ENCODE peak calls at places on chromosomes 5 and 9, in four cellular contexts. Q, T, D and X are unnamed samples.

GRCh38 chr5:179413711-179414458 is 68.6 kb upstream of the ADAMTS2 start:
- DNase-seq in Q (no peak), D (no peak), T (no peak), X (no peak)

GRCh38 chr9:91085499-91086291 is 276.0 kb downstream of the AUH start:
- DNase-seq in D (no peak), T (no peak), Q (no peak), X (no peak)

GRCh38 chr9:78316151-78316892 is 19.4 kb downstream of the PSAT1 start:
- DNase-seq in D (no peak), T (no peak), Q (no peak), X (no peak)

GRCh38 chr9:107969727-107970126 is 480.2 kb upstream of the KLF4 start:
- DNase-seq in T (no peak), D (no peak), Q (no peak), X (no peak)

GRCh38 chr5:169862348-169862905 is 117.9 kb downstream of the INSYN2B start:
- DNase-seq in D (no peak), T (no peak), Q (peak), X (peak)

GRCh38 chr5:83450840-83451239 is 20.7 kb upstream of the VCAN start:
- DNase-seq in Q (no peak), D (no peak), T (no peak), X (no peak)

GRCh38 chr5:66967826-66968262 is 228.8 kb downstream of the CD180 start:
- DNase-seq in T (no peak), D (no peak), Q (peak), X (no peak)

GRCh38 chr9:80954521-80954920 is 734.8 kb downstream of the TLE1 start:
- DNase-seq in Q (peak), D (no peak), T (no peak), X (no peak)

GRCh38 chr5:137619191-137619870 is 116.6 kb downstream of the KLHL3 start:
- DNase-seq in T (peak), Q (peak), D (peak), X (peak)

GRCh38 chr5:18566671-18567070 is 932.4 kb downstream of the TAF11L14 start:
- DNase-seq in T (no peak), D (no peak), Q (no peak), X (no peak)

GRCh38 chr5:159032656-159033350 is 66.9 kb downstream of the EBF1 start:
- DNase-seq in Q (no peak), D (no peak), T (no peak), X (no peak)
- H3K4me3 ChIP-seq in Q (no peak), D (no peak), T (no peak), X (no peak)

DNA sequence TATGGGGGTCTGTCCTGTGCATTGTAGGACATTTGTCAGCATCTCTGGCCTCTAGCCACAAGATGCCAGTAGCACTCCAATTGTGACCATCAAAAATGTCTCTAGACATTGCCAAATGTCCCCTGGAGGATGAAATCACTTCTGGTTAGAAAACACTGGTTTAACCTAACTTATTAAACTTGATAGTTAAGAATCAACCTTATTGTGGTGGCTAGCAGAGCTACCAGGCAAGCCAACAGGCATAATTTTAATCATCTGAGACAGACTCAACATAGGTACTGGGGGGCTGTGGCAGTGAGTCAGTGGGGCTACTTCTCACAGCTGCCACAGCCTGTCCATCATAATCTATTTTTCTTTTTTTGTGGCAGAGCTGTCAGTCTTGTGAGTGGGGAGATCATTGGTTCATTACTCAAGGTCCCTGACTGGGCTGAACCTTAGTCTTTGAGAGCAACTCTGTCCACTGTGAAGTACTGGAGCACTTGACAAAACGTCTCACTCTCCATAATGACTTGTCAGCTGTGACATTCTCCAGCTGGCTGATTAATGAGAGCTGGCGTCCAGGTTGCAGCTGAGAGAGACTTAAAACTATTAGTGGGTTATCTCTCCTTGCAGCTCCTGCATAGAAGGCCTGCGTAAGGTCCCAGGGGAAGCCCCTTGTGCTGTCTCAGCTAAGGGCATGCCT is 107.9 kb downstream of the DCP2 start:
- DNase-seq in T (no peak), D (no peak), Q (no peak), X (no peak)
- TF ChIP-seq CTCF in T (no peak), D (no peak), Q (no peak), X (no peak)

DNA sequence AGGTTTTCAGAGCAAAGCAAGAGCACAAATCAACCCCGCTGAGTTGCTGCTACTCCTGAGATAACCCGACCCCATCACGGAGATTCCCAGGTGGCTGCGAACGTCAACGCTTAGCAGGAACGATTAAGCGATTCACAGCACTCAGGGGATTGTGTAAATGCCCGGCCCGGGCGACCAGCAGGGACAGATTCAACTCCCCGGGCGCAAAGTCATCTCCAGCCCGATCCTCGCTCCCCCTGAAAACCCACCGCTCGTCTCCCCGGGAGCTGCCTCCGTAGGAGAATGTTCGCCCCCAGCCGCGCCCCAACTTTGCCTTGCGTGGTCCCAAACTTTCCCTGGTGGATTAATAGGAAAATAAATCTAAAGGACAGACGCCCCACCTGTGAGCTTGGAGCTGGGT is 685 bp downstream of the SLC24A2 start:
- DNase-seq in T (no peak), D (no peak), Q (no peak), X (no peak)
- H3K4me3 ChIP-seq in T (no peak), D (no peak), Q (no peak), X (no peak)

GRCh38 chr5:117888688-117889087 is 1099.7 kb downstream of the DTWD2 start:
- DNase-seq in T (no peak), Q (peak), D (no peak), X (peak)
- TF ChIP-seq CTCF in T (no peak), Q (no peak), D (no peak), X (no peak)

GRCh38 chr5:58015175-58015574 is 444.7 kb downstream of the PLK2 start:
- DNase-seq in D (no peak), T (no peak), Q (no peak), X (no peak)

GRCh38 chr5:58012103-58012502 is 447.8 kb downstream of the PLK2 start:
- DNase-seq in T (no peak), Q (peak), D (no peak), X (no peak)

GRCh38 chr5:58011301-58011700 is 448.6 kb downstream of the PLK2 start:
- DNase-seq in D (no peak), Q (no peak), T (no peak), X (no peak)

GRCh38 chr5:58013542-58014258 is 446.2 kb downstream of the PLK2 start:
- DNase-seq in Q (no peak), D (no peak), T (no peak), X (no peak)

DNA sequence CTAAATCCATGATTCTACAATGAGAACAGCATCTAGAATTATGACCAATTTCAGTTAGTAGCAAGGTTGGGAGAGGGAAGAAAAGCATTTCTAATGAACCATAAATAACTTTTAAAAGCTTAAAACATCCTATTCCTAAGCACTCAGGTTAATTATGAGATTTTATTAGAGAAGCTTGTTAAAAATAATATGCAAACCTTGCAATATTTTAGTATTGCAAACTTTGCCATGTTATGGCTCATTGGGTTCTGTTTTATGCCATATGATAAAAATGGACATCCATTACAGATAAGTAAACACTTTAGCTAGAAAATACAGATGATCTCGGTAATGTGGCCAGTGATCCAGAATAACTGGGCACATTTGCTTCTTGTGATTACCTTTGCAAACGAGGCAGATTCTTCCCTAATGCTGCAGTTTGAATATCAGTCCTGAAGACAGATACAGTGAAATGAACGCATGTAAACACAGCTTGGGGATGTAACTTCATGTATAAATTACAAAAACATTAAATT is 447.0 kb downstream of the PLK2 start:
- DNase-seq in T (no peak), D (no peak), Q (no peak), X (no peak)
- H3K4me3 ChIP-seq in T (no peak), D (no peak), Q (no peak), X (no peak)

GRCh38 chr5:173477320-173478055 is 139.0 kb downstream of the BOD1 start:
- DNase-seq in Q (peak), T (no peak), D (peak), X (peak)
- TF ChIP-seq CTCF in Q (no peak), T (no peak), D (no peak), X (no peak)

GRCh38 chr5:149356391-149356790 is 1.5 kb upstream of the PCYOX1L start:
- DNase-seq in Q (no peak), T (no peak), D (no peak), X (no peak)

GRCh38 chr5:149357370-149358293 is at the start of gene PCYOX1L:
- DNase-seq in D (peak), T (peak), Q (peak), X (peak)

GRCh38 chr5:149358294-149358651 is 427 bp downstream of the PCYOX1L start:
- DNase-seq in T (peak), D (peak), Q (no peak), X (no peak)

GRCh38 chr5:149360262-149360661 is 2.4 kb downstream of the PCYOX1L start:
- DNase-seq in D (no peak), Q (no peak), T (no peak), X (no peak)

DNA sequence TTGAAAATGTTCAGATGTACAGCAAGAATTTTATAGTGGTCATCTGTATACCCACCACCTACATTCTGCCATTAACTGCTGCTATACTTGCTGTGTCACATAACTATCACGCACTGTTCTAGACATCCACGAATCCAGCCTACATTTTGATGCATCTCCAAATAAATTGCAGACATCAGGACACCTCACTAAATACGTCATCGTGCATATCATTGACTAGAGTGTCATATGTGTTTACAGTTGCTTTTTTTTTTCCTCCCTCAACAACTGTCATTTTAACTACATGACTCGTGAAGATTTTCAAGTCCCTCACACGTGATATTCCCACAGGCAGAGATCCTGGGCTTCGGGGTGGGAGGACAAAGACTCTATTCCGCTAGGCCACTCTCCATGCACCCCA is 972 bp downstream of the PCYOX1L start:
- DNase-seq in Q (peak), D (no peak), T (no peak), X (no peak)
- H3K4me3 ChIP-seq in Q (no peak), D (no peak), T (no peak), X (no peak)